ENCODE peak calls at places on chromosomes 7 and 10, in five cellular contexts. Y is neural progenitor cell, K is OCI-LY7, I is Karpas-422, J is hepatocyte. M is an unnamed sample.
A peak's percentile ranks its signal among the peaks of the same experiment; 100 is the strongest.

GRCh38 chr7:140035400-140036223 is 27.1 kb downstream of the PARP12 start:
- DNase-seq in Y (no peak), K (no peak), I (no peak), J (no peak), M (no peak)

GRCh38 chr10:103394180-103394579 is 2.1 kb downstream of the ATP5MK start:
- DNase-seq in Y (no peak), K (no peak), I (peak; percentile 23), J (no peak), M (no peak)

GRCh38 chr7:64045301-64046040 is at the start of gene ZNF727:
- DNase-seq in Y (no peak), K (no peak), I (no peak), J (no peak), M (peak; percentile 86)

GRCh38 chr7:15016726-15017125 is 114.2 kb upstream of the DGKB start:
- DNase-seq in Y (no peak), K (no peak), I (no peak), J (peak; percentile 69), M (no peak)

GRCh38 chr7:38846280-38846679 is 62.7 kb downstream of the VPS41 start:
- DNase-seq in Y (no peak), K (no peak), I (no peak), J (peak; percentile 18), M (no peak)

GRCh38 chr7:19213746-19214145 is 68.5 kb upstream of the FERD3L start:
- DNase-seq in Y (no peak), K (no peak), I (no peak), J (no peak), M (no peak)

GRCh38 chr7:82803411-82803810 is 359.3 kb downstream of the PCLO start:
- DNase-seq in Y (no peak), K (no peak), I (no peak), J (no peak), M (no peak)

GRCh38 chr7:120783721-120784120 is 74.2 kb downstream of the TSPAN12 start:
- DNase-seq in Y (no peak), K (no peak), I (no peak), J (no peak), M (no peak)

GRCh38 chr7:27697861-27698430 is 35.3 kb upstream of the HIBADH start:
- DNase-seq in Y (no peak), K (peak; percentile 64), I (peak; percentile 75), J (peak; percentile 63), M (no peak)

GRCh38 chr7:27159278-27160146 is 3.0 kb upstream of the HOXA7 start:
- DNase-seq in Y (no peak), K (no peak), I (no peak), J (no peak), M (no peak)

GRCh38 chr7:99625961-99626360 is 9.2 kb downstream of the ZSCAN25 start:
- DNase-seq in Y (no peak), K (no peak), I (no peak), J (no peak), M (no peak)

GRCh38 chr7:126574838-126575250 is 677.9 kb downstream of the GRM8 start:
- DNase-seq in Y (no peak), K (no peak), I (no peak), J (peak; percentile 21), M (no peak)

GRCh38 chr10:11015371-11015934 is 2.2 kb upstream of the CELF2 start:
- DNase-seq in Y (no peak), K (no peak), I (no peak), J (no peak), M (no peak)

GRCh38 chr7:22586806-22587180 is 86.8 kb upstream of the STEAP1B start:
- DNase-seq in Y (peak; percentile 56), K (no peak), I (no peak), J (peak; percentile 58), M (no peak)

GRCh38 chr10:58173391-58173790 is 94.3 kb downstream of the IPMK start:
- DNase-seq in Y (no peak), K (no peak), I (no peak), J (no peak), M (no peak)

GRCh38 chr10:92573091-92573797 is 649 bp downstream of the IDE start:
- DNase-seq in Y (peak; percentile 57), K (peak; percentile 40), I (peak; percentile 69), J (peak; percentile 58), M (peak; percentile 43)

GRCh38 chr10:18303851-18304800 is 163.9 kb downstream of the CACNB2 start:
- DNase-seq in Y (no peak), K (no peak), I (no peak), J (no peak), M (no peak)

GRCh38 chr10:98587156-98587555 is 140.4 kb upstream of the HPS1 start:
- DNase-seq in Y (no peak), K (no peak), I (no peak), J (no peak), M (no peak)

GRCh38 chr7:118013252-118014010 is 140.2 kb upstream of the CTTNBP2 start:
- DNase-seq in Y (no peak), K (no peak), I (no peak), J (no peak), M (no peak)

GRCh38 chr7:155939350-155939749 is 127.1 kb upstream of the SHH start:
- DNase-seq in Y (no peak), K (no peak), I (no peak), J (no peak), M (no peak)

GRCh38 chr7:50497068-50497642 is 47.0 kb upstream of the FIGNL1 start:
- DNase-seq in Y (no peak), K (no peak), I (no peak), J (peak; percentile 68), M (no peak)

GRCh38 chr10:77989081-77989724 is 40.1 kb downstream of the POLR3A start:
- DNase-seq in Y (no peak), K (no peak), I (no peak), J (peak; percentile 48), M (no peak)

GRCh38 chr10:103737735-103738367 is 117.5 kb downstream of the SH3PXD2A start:
- DNase-seq in Y (no peak), K (no peak), I (no peak), J (no peak), M (no peak)

GRCh38 chr10:103598654-103599115 is 105.2 kb downstream of the NEURL1 start:
- DNase-seq in Y (peak; percentile 78), K (peak; percentile 55), I (peak; percentile 70), J (peak; percentile 85), M (peak; percentile 33)

GRCh38 chr10:132145002-132145401 is 41.7 kb upstream of the DPYSL4 start:
- DNase-seq in Y (no peak), K (no peak), I (no peak), J (no peak), M (no peak)

GRCh38 chr10:44395396-44395795 is 10.5 kb upstream of the CXCL12 start:
- DNase-seq in Y (no peak), K (no peak), I (peak; percentile 31), J (no peak), M (no peak)

GRCh38 chr7:156440456-156440855 is 200.1 kb upstream of the RNF32 start:
- DNase-seq in Y (no peak), K (no peak), I (no peak), J (no peak), M (no peak)

GRCh38 chr10:24871501-24871900 is 80.9 kb downstream of the PRTFDC1 start:
- DNase-seq in Y (no peak), K (no peak), I (no peak), J (no peak), M (no peak)

GRCh38 chr10:24862586-24862985 is 89.8 kb downstream of the PRTFDC1 start:
- DNase-seq in Y (no peak), K (no peak), I (no peak), J (no peak), M (no peak)

GRCh38 chr10:24871006-24871405 is 81.4 kb downstream of the PRTFDC1 start:
- DNase-seq in Y (no peak), K (no peak), I (no peak), J (no peak), M (no peak)

GRCh38 chr10:24869354-24870016 is 82.9 kb downstream of the PRTFDC1 start:
- DNase-seq in Y (no peak), K (no peak), I (no peak), J (no peak), M (no peak)

GRCh38 chr10:24866615-24867583 is 85.5 kb downstream of the PRTFDC1 start:
- DNase-seq in Y (no peak), K (no peak), I (no peak), J (no peak), M (peak; percentile 32)
- H3K4me2 ChIP-seq in Y (no peak overlapping the region), K (no peak overlapping the region), I (no peak overlapping the region), J (peak overlapping the region; percentile 40), M (peak overlapping the region; percentile 12)

DNA sequence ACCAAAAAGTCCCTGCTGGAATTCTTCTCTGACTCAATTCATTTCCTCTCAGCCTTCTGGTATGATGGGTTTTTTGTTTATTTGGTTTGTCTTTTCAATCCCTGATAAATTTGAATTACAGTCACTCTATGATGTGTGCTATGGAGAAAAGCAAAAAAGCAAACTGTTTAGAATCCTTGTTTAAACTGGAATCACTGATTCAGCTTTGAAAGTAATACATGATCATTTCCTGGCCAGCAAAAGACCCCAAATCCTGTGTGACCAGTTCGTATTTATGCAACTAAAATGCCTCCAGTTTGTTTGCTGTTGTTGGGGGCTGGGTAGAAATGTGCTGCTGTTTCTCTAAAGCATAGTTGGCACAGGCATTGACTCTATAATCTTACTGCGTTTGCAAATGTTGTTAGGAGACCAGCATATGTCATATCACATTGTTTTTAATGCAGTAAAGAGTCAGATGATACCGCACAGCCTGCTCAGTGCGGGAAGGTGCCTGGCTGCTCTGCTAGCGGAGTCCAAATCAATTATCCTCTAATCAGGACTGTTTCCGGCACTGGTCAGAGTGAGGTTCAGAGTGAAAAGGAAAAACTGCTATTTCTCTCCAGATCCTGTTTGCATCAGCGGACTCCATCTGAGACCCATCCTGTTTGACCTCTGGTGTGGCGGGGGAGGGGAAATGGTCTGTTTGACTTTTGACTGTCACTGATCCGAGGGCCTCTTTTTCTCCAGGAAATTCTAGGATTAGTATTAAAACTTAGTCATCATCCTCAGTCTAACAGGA is 40.6 kb upstream of the ADD3 start:
- DNase-seq in Y (no peak), K (no peak), I (no peak), J (peak; percentile 49), M (no peak)
- H3K4me2 ChIP-seq in Y (peak overlapping the region; percentile 21), K (no peak overlapping the region), I (no peak overlapping the region), J (peak overlapping the region; percentile 66), M (no peak overlapping the region)

GRCh38 chr7:111173990-111174389 is 83.1 kb downstream of the LRRN3 start:
- DNase-seq in Y (no peak), K (no peak), I (no peak), J (no peak), M (no peak)
- H3K4me2 ChIP-seq in Y (no peak overlapping the region), K (no peak overlapping the region), I (no peak overlapping the region), J (peak overlapping the region; percentile 24), M (no peak overlapping the region)

GRCh38 chr7:5384618-5385017 is 39.0 kb downstream of the TNRC18 start:
- DNase-seq in Y (no peak), K (no peak), I (no peak), J (no peak), M (no peak)
- H3K4me2 ChIP-seq in Y (no peak overlapping the region), K (no peak overlapping the region), I (no peak overlapping the region), J (no peak overlapping the region), M (no peak overlapping the region)

DNA sequence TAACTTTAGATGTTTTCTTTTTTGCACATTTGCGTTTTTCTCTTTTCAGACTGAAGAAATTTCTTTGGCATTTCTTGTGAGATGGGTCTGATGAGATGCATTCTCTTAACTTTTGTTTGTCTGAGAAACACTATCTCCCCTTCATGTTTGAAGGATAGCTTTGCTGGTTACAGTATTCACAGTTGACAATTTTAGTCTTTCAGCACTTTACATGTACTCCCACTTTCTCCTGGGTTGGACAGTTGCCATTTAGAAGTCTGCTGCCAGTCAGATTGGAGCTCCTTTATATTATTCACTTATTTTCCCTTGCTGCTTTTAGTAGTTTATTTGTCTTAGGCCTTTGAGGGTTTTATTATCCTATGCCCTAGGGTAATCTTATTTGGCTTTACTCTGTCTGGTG is 67.3 kb upstream of the VOPP1 start:
- DNase-seq in Y (no peak), K (no peak), I (no peak), J (no peak), M (no peak)
- H3K4me2 ChIP-seq in Y (no peak overlapping the region), K (no peak overlapping the region), I (no peak overlapping the region), J (no peak overlapping the region), M (no peak overlapping the region)